ENCODE peak calls at places on chromosomes 16 and 17, in six cellular contexts. U, G, F, T, P and B are unnamed samples.

GRCh38 chr17:38711792-38712571 is 6.9 kb downstream of the MLLT6 start:
- DNase-seq in T (no peak), G (no peak), F (no peak), U (no peak), P (no peak), B (no peak)

GRCh38 chr17:77356690-77357201 is 216.0 kb downstream of the SEC14L1 start:
- DNase-seq in F (no peak), P (no peak), G (no peak), U (peak), T (no peak), B (no peak)

GRCh38 chr17:59425085-59425901 is 93.8 kb downstream of the YPEL2 start:
- DNase-seq in U (no peak), G (no peak), T (no peak), P (peak), F (no peak), B (peak)

GRCh38 chr17:39110435-39111136 is 40.9 kb downstream of the PLXDC1 start:
- DNase-seq in F (no peak), P (no peak), T (no peak), G (no peak), U (no peak), B (no peak)

GRCh38 chr17:33745047-33745783 is 452.1 kb upstream of the ASIC2 start:
- DNase-seq in T (no peak), P (no peak), F (no peak), G (no peak), U (no peak), B (no peak)

GRCh38 chr17:8056232-8056975 is 17.5 kb downstream of the ALOX15B start:
- DNase-seq in T (no peak), P (no peak), G (no peak), F (peak), U (no peak), B (no peak)

GRCh38 chr16:50297301-50298074 is 31.1 kb downstream of the ADCY7 start:
- DNase-seq in F (no peak), P (no peak), U (no peak), T (no peak), G (no peak), B (no peak)

GRCh38 chr17:7222972-7223292 is 3.2 kb downstream of the ACADVL start:
- DNase-seq in U (no peak), P (no peak), G (no peak), F (no peak), T (no peak), B (no peak)

GRCh38 chr16:1526608-1527555 is 6.6 kb upstream of the TMEM204 start:
- DNase-seq in U (peak), G (no peak), F (no peak), T (no peak), P (no peak), B (no peak)

GRCh38 chr16:11258553-11259287 is 2.7 kb upstream of the SOCS1 start:
- DNase-seq in T (no peak), G (no peak), F (no peak), U (no peak), P (no peak), B (peak)

GRCh38 chr16:23863511-23864422 is 28.0 kb downstream of the PRKCB start:
- DNase-seq in G (peak), T (no peak), U (no peak), P (no peak), F (no peak), B (no peak)

GRCh38 chr16:17375388-17376304 is 95.1 kb downstream of the XYLT1 start:
- DNase-seq in F (no peak), P (no peak), T (no peak), U (no peak), G (no peak), B (no peak)

GRCh38 chr17:57866723-57867122 is 16.9 kb upstream of the MRPS23 start:
- DNase-seq in F (no peak), G (no peak), P (no peak), T (no peak), U (no peak), B (no peak)

GRCh38 chr16:2148714-2149629 is 547 bp downstream of the RAB26 start:
- DNase-seq in G (no peak), P (no peak), F (no peak), U (no peak), T (no peak), B (no peak)

GRCh38 chr17:82356845-82357355 is 2.1 kb upstream of the TEX19 start:
- DNase-seq in G (no peak), F (no peak), P (no peak), U (no peak), T (no peak), B (no peak)

GRCh38 chr16:368388-369158 is 1.8 kb downstream of the MRPL28 start:
- DNase-seq in T (no peak), U (no peak), P (no peak), F (no peak), G (no peak), B (no peak)

GRCh38 chr17:58280480-58281217 is at the start of gene MPO:
- DNase-seq in P (no peak), F (no peak), U (no peak), G (no peak), T (no peak), B (no peak)

GRCh38 chr16:88309905-88310259 is 72.9 kb upstream of the ZNF469 start:
- DNase-seq in P (no peak), T (no peak), F (no peak), G (no peak), U (no peak), B (no peak)

GRCh38 chr17:76437467-76438402 is 15.2 kb downstream of the UBE2O start:
- DNase-seq in T (no peak), F (no peak), P (no peak), U (no peak), G (no peak), B (peak)

GRCh38 chr17:48472485-48473281 is 42.7 kb upstream of the SKAP1 start:
- DNase-seq in T (no peak), G (no peak), F (peak), P (peak), U (no peak), B (no peak)

GRCh38 chr17:36850794-36851193 is 86.5 kb upstream of the LHX1 start:
- DNase-seq in U (no peak), P (peak), T (no peak), G (no peak), F (no peak), B (no peak)

GRCh38 chr17:27446569-27447301 is 9.5 kb upstream of the KSR1 start:
- DNase-seq in G (no peak), F (peak), T (no peak), U (no peak), P (peak), B (no peak)

GRCh38 chr16:15523092-15523541 is 88.7 kb downstream of the BMERB1 start:
- DNase-seq in F (no peak), T (no peak), P (no peak), U (peak), G (no peak), B (no peak)

GRCh38 chr17:78817123-78817522 is 23.5 kb downstream of the USP36 start:
- DNase-seq in U (peak), G (no peak), F (no peak), T (no peak), P (no peak), B (no peak)